ENCODE peak calls at places on chromosomes 11 and 22, in four cellular contexts. One of them, this sample, is unnamed.

GRCh38 chr22:41939981-41940852 is 6.7 kb downstream of the CENPM start:
- DNase-seq in mesendoderm: no peak
- DNase-seq in memory B cell: peak; percentile 96
- DNase-seq in HEK293T: no peak
- DNase-seq in this sample: no peak

GRCh38 chr22:29156507-29156906 is 49.2 kb upstream of the EMID1 start:
- DNase-seq in mesendoderm: peak; percentile 67
- DNase-seq in memory B cell: no peak
- DNase-seq in HEK293T: no peak
- DNase-seq in this sample: peak; percentile 31

GRCh38 chr22:27063381-27063780 is 406.0 kb downstream of the MIAT start:
- DNase-seq in mesendoderm: no peak
- DNase-seq in memory B cell: no peak
- DNase-seq in HEK293T: no peak
- DNase-seq in this sample: no peak

GRCh38 chr11:123454060-123454651 is 24.1 kb downstream of the GRAMD1B start:
- DNase-seq in mesendoderm: peak; percentile 95
- DNase-seq in memory B cell: no peak
- DNase-seq in HEK293T: no peak
- DNase-seq in this sample: no peak

GRCh38 chr22:37345863-37346514 is 63.7 kb downstream of the CYTH4 start:
- DNase-seq in mesendoderm: no peak
- DNase-seq in memory B cell: no peak
- DNase-seq in HEK293T: no peak
- DNase-seq in this sample: no peak

GRCh38 chr22:49508561-49508960 is 319.1 kb downstream of the BRD1 start:
- DNase-seq in mesendoderm: no peak
- DNase-seq in memory B cell: no peak
- DNase-seq in HEK293T: no peak
- DNase-seq in this sample: no peak

GRCh38 chr11:6681949-6682348 is 1.2 kb downstream of the MRPL17 start:
- DNase-seq in mesendoderm: peak; percentile 13
- DNase-seq in memory B cell: no peak
- DNase-seq in HEK293T: no peak
- DNase-seq in this sample: no peak

GRCh38 chr11:79461144-79461543 is 20.3 kb upstream of the TENM4 start:
- DNase-seq in mesendoderm: peak; percentile 64
- DNase-seq in memory B cell: peak; percentile 5
- DNase-seq in HEK293T: peak; percentile 38
- DNase-seq in this sample: no peak

This sample was measured in 8988T.